ENCODE peak calls at places on chromosomes 12 and 14, in nine cellular contexts. One of them, this sample, is unnamed.

GRCh38 chr14:64612021-64612380 is 62.2 kb downstream of the PPP1R36 start:
- DNase-seq in ELF-1: no peak
- DNase-seq in HT-29: no peak
- DNase-seq in activated gamma-delta T cell treated with anti-CD3 and anti-CD28 coated beads, Interleukin-2, amount 50 U/mL, for 16 hours: no peak
- DNase-seq in NCI-H1092 treated with DMSO at 0.1 percent for 48 hours: no peak
- DNase-seq in HS-5: peak
- DNase-seq in head of caudate nucleus: no peak
- DNase-seq in kidney glomerular epithelial cell: peak
- DNase-seq in HCEC 1CT: peak
- DNase-seq in this sample: no peak

GRCh38 chr14:50947446-50947845 is 3.2 kb upstream of the PYGL start:
- DNase-seq in ELF-1: no peak
- DNase-seq in HT-29: no peak
- DNase-seq in activated gamma-delta T cell treated with anti-CD3 and anti-CD28 coated beads, Interleukin-2, amount 50 U/mL, for 16 hours: no peak
- DNase-seq in NCI-H1092 treated with DMSO at 0.1 percent for 48 hours: no peak
- DNase-seq in HS-5: no peak
- DNase-seq in head of caudate nucleus: no peak
- DNase-seq in kidney glomerular epithelial cell: no peak
- DNase-seq in HCEC 1CT: no peak
- DNase-seq in this sample: no peak

GRCh38 chr12:66695130-66695529 is 16.3 kb upstream of the GRIP1 start:
- DNase-seq in ELF-1: no peak
- DNase-seq in HT-29: no peak
- DNase-seq in activated gamma-delta T cell treated with anti-CD3 and anti-CD28 coated beads, Interleukin-2, amount 50 U/mL, for 16 hours: no peak
- DNase-seq in NCI-H1092 treated with DMSO at 0.1 percent for 48 hours: no peak
- DNase-seq in HS-5: no peak
- DNase-seq in head of caudate nucleus: no peak
- DNase-seq in kidney glomerular epithelial cell: no peak
- DNase-seq in HCEC 1CT: no peak
- DNase-seq in this sample: no peak

GRCh38 chr14:64708148-64709004 is 4.2 kb downstream of the PLEKHG3 start:
- DNase-seq in ELF-1: peak
- DNase-seq in HT-29: peak
- DNase-seq in activated gamma-delta T cell treated with anti-CD3 and anti-CD28 coated beads, Interleukin-2, amount 50 U/mL, for 16 hours: no peak
- DNase-seq in NCI-H1092 treated with DMSO at 0.1 percent for 48 hours: no peak
- DNase-seq in HS-5: no peak
- DNase-seq in head of caudate nucleus: peak
- DNase-seq in kidney glomerular epithelial cell: peak
- DNase-seq in HCEC 1CT: peak
- DNase-seq in this sample: peak

GRCh38 chr12:90653051-90653450 is 301.9 kb downstream of the CCER1 start:
- DNase-seq in ELF-1: peak
- DNase-seq in HT-29: no peak
- DNase-seq in activated gamma-delta T cell treated with anti-CD3 and anti-CD28 coated beads, Interleukin-2, amount 50 U/mL, for 16 hours: no peak
- DNase-seq in NCI-H1092 treated with DMSO at 0.1 percent for 48 hours: no peak
- DNase-seq in HS-5: no peak
- DNase-seq in head of caudate nucleus: no peak
- DNase-seq in kidney glomerular epithelial cell: no peak
- DNase-seq in HCEC 1CT: peak
- DNase-seq in this sample: no peak

GRCh38 chr12:90630006-90630405 is 325.0 kb downstream of the CCER1 start:
- DNase-seq in ELF-1: no peak
- DNase-seq in HT-29: no peak
- DNase-seq in activated gamma-delta T cell treated with anti-CD3 and anti-CD28 coated beads, Interleukin-2, amount 50 U/mL, for 16 hours: no peak
- DNase-seq in NCI-H1092 treated with DMSO at 0.1 percent for 48 hours: peak
- DNase-seq in HS-5: no peak
- DNase-seq in head of caudate nucleus: no peak
- DNase-seq in kidney glomerular epithelial cell: no peak
- DNase-seq in HCEC 1CT: no peak
- DNase-seq in this sample: no peak

GRCh38 chr12:34303091-34303870 is 281.0 kb downstream of the ALG10 start:
- DNase-seq in ELF-1: no peak
- DNase-seq in HT-29: no peak
- DNase-seq in activated gamma-delta T cell treated with anti-CD3 and anti-CD28 coated beads, Interleukin-2, amount 50 U/mL, for 16 hours: no peak
- DNase-seq in NCI-H1092 treated with DMSO at 0.1 percent for 48 hours: no peak
- DNase-seq in HS-5: no peak
- DNase-seq in head of caudate nucleus: no peak
- DNase-seq in kidney glomerular epithelial cell: no peak
- DNase-seq in HCEC 1CT: no peak
- DNase-seq in this sample: no peak

GRCh38 chr12:53006810-53007742 is 820 bp downstream of the EIF4B start:
- DNase-seq in ELF-1: peak
- DNase-seq in HT-29: peak
- DNase-seq in activated gamma-delta T cell treated with anti-CD3 and anti-CD28 coated beads, Interleukin-2, amount 50 U/mL, for 16 hours: peak
- DNase-seq in NCI-H1092 treated with DMSO at 0.1 percent for 48 hours: peak
- DNase-seq in HS-5: peak
- DNase-seq in head of caudate nucleus: peak
- DNase-seq in kidney glomerular epithelial cell: peak
- DNase-seq in HCEC 1CT: peak
- DNase-seq in this sample: peak

GRCh38 chr14:74141703-74142102 is 56.9 kb downstream of the LIN52 start:
- DNase-seq in ELF-1: no peak
- DNase-seq in HT-29: no peak
- DNase-seq in activated gamma-delta T cell treated with anti-CD3 and anti-CD28 coated beads, Interleukin-2, amount 50 U/mL, for 16 hours: no peak
- DNase-seq in NCI-H1092 treated with DMSO at 0.1 percent for 48 hours: no peak
- DNase-seq in HS-5: no peak
- DNase-seq in head of caudate nucleus: no peak
- DNase-seq in kidney glomerular epithelial cell: no peak
- DNase-seq in HCEC 1CT: peak
- DNase-seq in this sample: no peak

GRCh38 chr14:94461526-94462218 is 9.1 kb upstream of the SERPINA11 start:
- DNase-seq in ELF-1: no peak
- DNase-seq in HT-29: no peak
- DNase-seq in activated gamma-delta T cell treated with anti-CD3 and anti-CD28 coated beads, Interleukin-2, amount 50 U/mL, for 16 hours: no peak
- DNase-seq in NCI-H1092 treated with DMSO at 0.1 percent for 48 hours: no peak
- DNase-seq in HS-5: no peak
- DNase-seq in head of caudate nucleus: no peak
- DNase-seq in kidney glomerular epithelial cell: no peak
- DNase-seq in HCEC 1CT: no peak
- DNase-seq in this sample: no peak

GRCh38 chr12:1830981-1831930 is 10.9 kb downstream of the LRTM2 start:
- DNase-seq in ELF-1: peak
- DNase-seq in HT-29: peak
- DNase-seq in activated gamma-delta T cell treated with anti-CD3 and anti-CD28 coated beads, Interleukin-2, amount 50 U/mL, for 16 hours: no peak
- DNase-seq in NCI-H1092 treated with DMSO at 0.1 percent for 48 hours: no peak
- DNase-seq in HS-5: no peak
- DNase-seq in head of caudate nucleus: peak
- DNase-seq in kidney glomerular epithelial cell: no peak
- DNase-seq in HCEC 1CT: no peak
- DNase-seq in this sample: no peak

GRCh38 chr12:115135800-115136211 is 451.8 kb upstream of the TBX3 start:
- DNase-seq in ELF-1: peak
- DNase-seq in HT-29: no peak
- DNase-seq in activated gamma-delta T cell treated with anti-CD3 and anti-CD28 coated beads, Interleukin-2, amount 50 U/mL, for 16 hours: no peak
- DNase-seq in NCI-H1092 treated with DMSO at 0.1 percent for 48 hours: peak
- DNase-seq in HS-5: no peak
- DNase-seq in head of caudate nucleus: peak
- DNase-seq in kidney glomerular epithelial cell: no peak
- DNase-seq in HCEC 1CT: no peak
- DNase-seq in this sample: no peak

GRCh38 chr12:94111290-94111689 is 37.1 kb upstream of the PLXNC1 start:
- DNase-seq in ELF-1: no peak
- DNase-seq in HT-29: no peak
- DNase-seq in activated gamma-delta T cell treated with anti-CD3 and anti-CD28 coated beads, Interleukin-2, amount 50 U/mL, for 16 hours: no peak
- DNase-seq in NCI-H1092 treated with DMSO at 0.1 percent for 48 hours: no peak
- DNase-seq in HS-5: no peak
- DNase-seq in head of caudate nucleus: no peak
- DNase-seq in kidney glomerular epithelial cell: no peak
- DNase-seq in HCEC 1CT: no peak
- DNase-seq in this sample: no peak

GRCh38 chr14:97185186-97185585 is 388.0 kb downstream of the VRK1 start:
- DNase-seq in ELF-1: peak
- DNase-seq in HT-29: peak
- DNase-seq in activated gamma-delta T cell treated with anti-CD3 and anti-CD28 coated beads, Interleukin-2, amount 50 U/mL, for 16 hours: no peak
- DNase-seq in NCI-H1092 treated with DMSO at 0.1 percent for 48 hours: peak
- DNase-seq in HS-5: no peak
- DNase-seq in head of caudate nucleus: no peak
- DNase-seq in kidney glomerular epithelial cell: no peak
- DNase-seq in HCEC 1CT: no peak
- DNase-seq in this sample: no peak

GRCh38 chr12:121797937-121798801 is 4.7 kb upstream of the RHOF start:
- DNase-seq in ELF-1: peak
- DNase-seq in HT-29: no peak
- DNase-seq in activated gamma-delta T cell treated with anti-CD3 and anti-CD28 coated beads, Interleukin-2, amount 50 U/mL, for 16 hours: no peak
- DNase-seq in NCI-H1092 treated with DMSO at 0.1 percent for 48 hours: peak
- DNase-seq in HS-5: no peak
- DNase-seq in head of caudate nucleus: peak
- DNase-seq in kidney glomerular epithelial cell: no peak
- DNase-seq in HCEC 1CT: no peak
- DNase-seq in this sample: no peak

GRCh38 chr12:112807452-112807851 is 15.9 kb downstream of the RPH3A start:
- DNase-seq in ELF-1: no peak
- DNase-seq in HT-29: no peak
- DNase-seq in activated gamma-delta T cell treated with anti-CD3 and anti-CD28 coated beads, Interleukin-2, amount 50 U/mL, for 16 hours: no peak
- DNase-seq in NCI-H1092 treated with DMSO at 0.1 percent for 48 hours: no peak
- DNase-seq in HS-5: no peak
- DNase-seq in head of caudate nucleus: no peak
- DNase-seq in kidney glomerular epithelial cell: no peak
- DNase-seq in HCEC 1CT: no peak
- DNase-seq in this sample: no peak

GRCh38 chr14:32078030-32078793 is 1.1 kb downstream of the ARHGAP5 start:
- DNase-seq in ELF-1: no peak
- DNase-seq in HT-29: peak
- DNase-seq in activated gamma-delta T cell treated with anti-CD3 and anti-CD28 coated beads, Interleukin-2, amount 50 U/mL, for 16 hours: no peak
- DNase-seq in NCI-H1092 treated with DMSO at 0.1 percent for 48 hours: peak
- DNase-seq in HS-5: no peak
- DNase-seq in head of caudate nucleus: peak
- DNase-seq in kidney glomerular epithelial cell: peak
- DNase-seq in HCEC 1CT: peak
- DNase-seq in this sample: peak

GRCh38 chr12:24705741-24706358 is 243.1 kb downstream of the BCAT1 start:
- DNase-seq in ELF-1: no peak
- DNase-seq in HT-29: no peak
- DNase-seq in activated gamma-delta T cell treated with anti-CD3 and anti-CD28 coated beads, Interleukin-2, amount 50 U/mL, for 16 hours: no peak
- DNase-seq in NCI-H1092 treated with DMSO at 0.1 percent for 48 hours: no peak
- DNase-seq in HS-5: no peak
- DNase-seq in head of caudate nucleus: no peak
- DNase-seq in kidney glomerular epithelial cell: no peak
- DNase-seq in HCEC 1CT: no peak
- DNase-seq in this sample: no peak

GRCh38 chr12:65905941-65906471 is 81.7 kb downstream of the HMGA2 start:
- DNase-seq in ELF-1: no peak
- DNase-seq in HT-29: no peak
- DNase-seq in activated gamma-delta T cell treated with anti-CD3 and anti-CD28 coated beads, Interleukin-2, amount 50 U/mL, for 16 hours: no peak
- DNase-seq in NCI-H1092 treated with DMSO at 0.1 percent for 48 hours: no peak
- DNase-seq in HS-5: no peak
- DNase-seq in head of caudate nucleus: no peak
- DNase-seq in kidney glomerular epithelial cell: no peak
- DNase-seq in HCEC 1CT: no peak
- DNase-seq in this sample: no peak

GRCh38 chr12:15629108-15629507 is 160.1 kb downstream of the EPS8 start:
- DNase-seq in ELF-1: peak
- DNase-seq in HT-29: peak
- DNase-seq in activated gamma-delta T cell treated with anti-CD3 and anti-CD28 coated beads, Interleukin-2, amount 50 U/mL, for 16 hours: no peak
- DNase-seq in NCI-H1092 treated with DMSO at 0.1 percent for 48 hours: no peak
- DNase-seq in HS-5: peak
- DNase-seq in head of caudate nucleus: no peak
- DNase-seq in kidney glomerular epithelial cell: peak
- DNase-seq in HCEC 1CT: peak
- DNase-seq in this sample: no peak

GRCh38 chr12:70418101-70418500 is 52.0 kb downstream of the KCNMB4 start:
- DNase-seq in ELF-1: no peak
- DNase-seq in HT-29: no peak
- DNase-seq in activated gamma-delta T cell treated with anti-CD3 and anti-CD28 coated beads, Interleukin-2, amount 50 U/mL, for 16 hours: no peak
- DNase-seq in NCI-H1092 treated with DMSO at 0.1 percent for 48 hours: no peak
- DNase-seq in HS-5: no peak
- DNase-seq in head of caudate nucleus: no peak
- DNase-seq in kidney glomerular epithelial cell: no peak
- DNase-seq in HCEC 1CT: no peak
- DNase-seq in this sample: no peak

GRCh38 chr12:65023485-65023884 is 97.6 kb downstream of the WIF1 start:
- DNase-seq in ELF-1: no peak
- DNase-seq in HT-29: no peak
- DNase-seq in activated gamma-delta T cell treated with anti-CD3 and anti-CD28 coated beads, Interleukin-2, amount 50 U/mL, for 16 hours: no peak
- DNase-seq in NCI-H1092 treated with DMSO at 0.1 percent for 48 hours: no peak
- DNase-seq in HS-5: no peak
- DNase-seq in head of caudate nucleus: no peak
- DNase-seq in kidney glomerular epithelial cell: no peak
- DNase-seq in HCEC 1CT: no peak
- DNase-seq in this sample: no peak

GRCh38 chr12:27343255-27344000 is 10.8 kb downstream of the BMAL2 start:
- DNase-seq in ELF-1: no peak
- DNase-seq in HT-29: no peak
- DNase-seq in activated gamma-delta T cell treated with anti-CD3 and anti-CD28 coated beads, Interleukin-2, amount 50 U/mL, for 16 hours: no peak
- DNase-seq in NCI-H1092 treated with DMSO at 0.1 percent for 48 hours: no peak
- DNase-seq in HS-5: peak
- DNase-seq in head of caudate nucleus: no peak
- DNase-seq in kidney glomerular epithelial cell: peak
- DNase-seq in HCEC 1CT: peak
- DNase-seq in this sample: no peak

GRCh38 chr12:51520576-51521325 is 70.3 kb upstream of the SCN8A start:
- DNase-seq in ELF-1: peak
- DNase-seq in HT-29: no peak
- DNase-seq in activated gamma-delta T cell treated with anti-CD3 and anti-CD28 coated beads, Interleukin-2, amount 50 U/mL, for 16 hours: no peak
- DNase-seq in NCI-H1092 treated with DMSO at 0.1 percent for 48 hours: no peak
- DNase-seq in HS-5: no peak
- DNase-seq in head of caudate nucleus: peak
- DNase-seq in kidney glomerular epithelial cell: no peak
- DNase-seq in HCEC 1CT: no peak
- DNase-seq in this sample: peak

GRCh38 chr14:88834883-88835431 is 10.5 kb downstream of the TTC8 start:
- DNase-seq in ELF-1: no peak
- DNase-seq in HT-29: no peak
- DNase-seq in activated gamma-delta T cell treated with anti-CD3 and anti-CD28 coated beads, Interleukin-2, amount 50 U/mL, for 16 hours: no peak
- DNase-seq in NCI-H1092 treated with DMSO at 0.1 percent for 48 hours: no peak
- DNase-seq in HS-5: no peak
- DNase-seq in head of caudate nucleus: no peak
- DNase-seq in kidney glomerular epithelial cell: peak
- DNase-seq in HCEC 1CT: peak
- DNase-seq in this sample: no peak

GRCh38 chr14:26761532-26761931 is 163.7 kb upstream of the NOVA1 start:
- DNase-seq in ELF-1: no peak
- DNase-seq in HT-29: no peak
- DNase-seq in activated gamma-delta T cell treated with anti-CD3 and anti-CD28 coated beads, Interleukin-2, amount 50 U/mL, for 16 hours: no peak
- DNase-seq in NCI-H1092 treated with DMSO at 0.1 percent for 48 hours: no peak
- DNase-seq in HS-5: no peak
- DNase-seq in head of caudate nucleus: no peak
- DNase-seq in kidney glomerular epithelial cell: no peak
- DNase-seq in HCEC 1CT: no peak
- DNase-seq in this sample: no peak